ENCODE peak calls at places on chromosomes 1 and 21, in four cellular contexts. E is neural progenitor cell, N is AG04450, Y is cardiac fibroblast. C is an unnamed sample.

GRCh38 chr1:178283409-178283808 is 189.5 kb downstream of the RASAL2 start:
- DNase-seq in Y (peak; percentile 70), N (no peak), E (peak; percentile 15), C (peak; percentile 69)

GRCh38 chr21:44966135-44967081 is 26.6 kb downstream of the SLX9 start:
- DNase-seq in E (no peak), N (no peak), Y (peak; percentile 44), C (no peak)

GRCh38 chr1:162840256-162840839 is 20.6 kb downstream of the CCDC190 start:
- DNase-seq in E (no peak), Y (no peak), N (no peak), C (no peak)

GRCh38 chr1:116138277-116138792 is 27.1 kb downstream of the MAB21L3 start:
- DNase-seq in N (no peak), Y (no peak), E (no peak), C (no peak)

GRCh38 chr1:114078116-114078515 is 75.6 kb downstream of the SYT6 start:
- DNase-seq in N (no peak), Y (no peak), E (no peak), C (no peak)

GRCh38 chr1:47894718-47895393 is 102.3 kb downstream of the TRABD2B start:
- DNase-seq in Y (peak; percentile 10), N (no peak), E (no peak), C (no peak)

GRCh38 chr1:38693031-38693430 is 166.5 kb downstream of the RRAGC start:
- DNase-seq in N (no peak), Y (no peak), E (no peak), C (no peak)

GRCh38 chr1:8874230-8875201 is 4.0 kb downstream of the ENO1 start:
- DNase-seq in E (no peak), Y (peak; percentile 60), N (no peak), C (no peak)

GRCh38 chr1:93723101-93723500 is 41.5 kb upstream of the BCAR3 start:
- DNase-seq in Y (no peak), E (peak; percentile 71), N (no peak), C (no peak)

GRCh38 chr21:25862596-25862995 is 127.8 kb downstream of the GABPA start:
- DNase-seq in Y (peak; percentile 55), N (no peak), E (peak; percentile 32), C (no peak)

GRCh38 chr1:160208179-160209040 is 3.2 kb downstream of the PEA15 start:
- DNase-seq in E (no peak), Y (peak; percentile 8), N (no peak), C (no peak)

GRCh38 chr1:8439015-8439702 is 121.2 kb downstream of the SLC45A1 start:
- DNase-seq in E (peak; percentile 80), N (peak; percentile 62), Y (peak; percentile 92), C (peak; percentile 52)

GRCh38 chr21:39366563-39366962 is 17.7 kb upstream of the HMGN1 start:
- DNase-seq in Y (no peak), N (no peak), E (no peak), C (no peak)

GRCh38 chr21:45718413-45718812 is 74.9 kb downstream of the PCBP3 start:
- DNase-seq in N (no peak), Y (no peak), E (no peak), C (no peak)

GRCh38 chr1:65764052-65764451 is 28.6 kb upstream of the PDE4B start:
- DNase-seq in N (no peak), Y (no peak), E (no peak), C (no peak)

GRCh38 chr1:3186526-3186921 is 117.5 kb downstream of the PRDM16 start:
- DNase-seq in E (peak; percentile 44), Y (peak; percentile 27), N (peak; percentile 10), C (no peak)

GRCh38 chr1:63142001-63142400 is 180.4 kb upstream of the FOXD3 start:
- DNase-seq in Y (no peak), N (no peak), E (no peak), C (no peak)
- H3K4me3 ChIP-seq in Y (no peak overlapping the region), N (no peak overlapping the region), E (no peak overlapping the region), C (no peak overlapping the region)

GRCh38 chr21:31732538-31732864 is 583 bp upstream of the SCAF4 start:
- DNase-seq in E (no peak), N (no peak), Y (no peak), C (no peak)

GRCh38 chr21:31733521-31734149 is 1.7 kb upstream of the SCAF4 start:
- DNase-seq in N (no peak), Y (no peak), E (no peak), C (no peak)

GRCh38 chr21:31731112-31731801 is 661 bp downstream of the SCAF4 start:
- DNase-seq in N (no peak), E (peak; percentile 76), Y (no peak), C (no peak)

GRCh38 chr21:31731802-31732537 is at the start of gene SCAF4:
- DNase-seq in Y (peak; percentile 94), E (peak; percentile 95), N (peak; percentile 50), C (peak; percentile 75)

GRCh38 chr21:31732891-31733520 is 1.1 kb upstream of the SCAF4 start:
- DNase-seq in Y (peak; percentile 26), E (peak; percentile 23), N (no peak), C (no peak)
- H3K4me3 ChIP-seq in Y (peak overlapping the region; percentile 62), E (peak overlapping the region; percentile 99), N (peak overlapping the region; percentile 65), C (peak overlapping the region; percentile 64)

DNA sequence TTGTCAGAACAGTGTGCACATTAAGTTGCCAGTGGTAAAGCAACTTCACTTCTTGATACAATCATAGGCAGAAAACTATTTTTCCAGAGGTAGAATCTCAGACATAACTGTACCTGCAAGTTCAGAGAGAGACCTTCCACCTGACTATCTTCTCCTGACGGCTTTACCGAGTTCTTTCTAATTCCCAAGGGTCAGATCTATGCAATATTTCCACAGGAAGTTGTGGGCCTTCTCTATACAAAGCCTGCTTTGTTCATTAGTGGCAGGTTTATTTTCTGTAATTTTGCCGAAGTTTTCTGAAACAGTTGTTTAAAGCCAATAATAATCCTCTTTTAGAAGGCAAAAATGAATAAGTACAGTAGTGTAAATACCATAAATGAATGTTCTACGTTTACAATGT is 58.2 kb upstream of the RCC1 start:
- DNase-seq in N (no peak), Y (no peak), E (no peak), C (no peak)
- H3K4me3 ChIP-seq in N (no peak overlapping the region), Y (no peak overlapping the region), E (no peak overlapping the region), C (no peak overlapping the region)

GRCh38 chr1:110350360-110350759 is 11.2 kb downstream of the RBM15 start:
- DNase-seq in N (no peak), E (no peak), Y (no peak), C (no peak)

GRCh38 chr1:110347182-110347893 is 8.2 kb downstream of the RBM15 start:
- DNase-seq in E (no peak), N (no peak), Y (no peak), C (no peak)

GRCh38 chr1:110348050-110348449 is 8.9 kb downstream of the RBM15 start:
- DNase-seq in E (no peak), N (no peak), Y (no peak), C (no peak)

GRCh38 chr1:110346690-110347089 is 7.5 kb downstream of the RBM15 start:
- DNase-seq in N (no peak), E (peak; percentile 39), Y (no peak), C (no peak)

DNA sequence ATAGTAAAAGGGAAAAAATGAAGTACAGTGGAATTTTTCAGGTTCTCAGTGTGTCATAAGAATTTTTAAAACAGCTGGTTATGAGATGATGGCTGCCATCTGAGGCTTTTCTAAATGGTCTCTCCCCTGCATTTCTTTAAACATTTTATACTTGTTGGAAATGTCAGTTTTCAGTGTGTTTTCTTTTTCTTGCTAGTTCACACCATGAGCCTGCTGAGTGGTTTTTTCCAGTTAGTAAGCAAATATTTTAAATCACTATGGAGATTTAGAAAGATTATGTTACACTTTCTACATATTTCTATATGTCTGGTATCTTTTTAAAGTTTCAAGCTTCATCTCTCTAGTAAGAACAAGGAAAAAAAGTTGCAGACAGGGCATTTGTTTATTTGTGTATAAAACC is 9.6 kb downstream of the RBM15 start:
- DNase-seq in Y (peak; percentile 25), E (no peak), N (no peak), C (no peak)
- H3K4me3 ChIP-seq in Y (no peak overlapping the region), E (peak overlapping the region; percentile 22), N (no peak overlapping the region), C (no peak overlapping the region)

DNA sequence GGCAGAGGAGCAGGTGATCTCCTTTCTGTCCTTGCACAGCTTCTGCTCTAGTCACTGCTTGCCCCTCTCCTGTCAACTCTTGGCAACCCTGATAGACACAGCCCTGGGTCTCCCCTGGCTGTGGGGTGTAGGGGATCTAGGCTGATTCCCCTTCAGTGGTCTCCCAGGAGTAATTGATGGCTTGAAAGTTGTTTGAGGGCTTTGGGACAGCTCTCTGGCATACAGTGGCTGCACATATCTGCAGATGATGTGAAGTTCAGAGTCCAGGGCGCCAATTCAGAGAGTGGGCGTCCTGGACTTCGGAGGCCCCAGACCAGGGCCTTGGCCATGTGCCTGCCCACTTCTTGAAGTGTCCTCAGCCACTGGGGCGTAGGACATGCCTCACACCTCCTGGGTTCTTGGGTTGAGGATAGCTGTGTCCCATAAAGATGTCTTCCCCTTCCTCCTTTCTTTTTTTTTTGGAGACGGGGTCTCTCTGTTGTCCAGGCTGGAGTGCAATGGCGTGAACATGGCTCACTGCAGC is 2.5 kb downstream of the INAVA start:
- DNase-seq in N (no peak), Y (no peak), E (no peak), C (no peak)
- H3K4me3 ChIP-seq in N (no peak overlapping the region), Y (no peak overlapping the region), E (no peak overlapping the region), C (no peak overlapping the region)

GRCh38 chr1:183604811-183605210 is 14.6 kb upstream of the NCF2 start:
- DNase-seq in N (no peak), E (no peak), Y (no peak), C (no peak)
- H3K4me3 ChIP-seq in N (no peak overlapping the region), E (no peak overlapping the region), Y (no peak overlapping the region), C (no peak overlapping the region)

GRCh38 chr21:41065539-41065938 is 102.4 kb upstream of the BACE2 start:
- DNase-seq in N (no peak), E (no peak), Y (no peak), C (no peak)

GRCh38 chr21:41066086-41066938 is 101.6 kb upstream of the BACE2 start:
- DNase-seq in N (no peak), E (no peak), Y (no peak), C (no peak)

GRCh38 chr21:41071410-41071809 is 96.5 kb upstream of the BACE2 start:
- DNase-seq in E (peak; percentile 59), Y (no peak), N (no peak), C (no peak)

GRCh38 chr21:41069305-41069642 is 98.7 kb upstream of the BACE2 start:
- DNase-seq in N (no peak), E (no peak), Y (no peak), C (no peak)

DNA sequence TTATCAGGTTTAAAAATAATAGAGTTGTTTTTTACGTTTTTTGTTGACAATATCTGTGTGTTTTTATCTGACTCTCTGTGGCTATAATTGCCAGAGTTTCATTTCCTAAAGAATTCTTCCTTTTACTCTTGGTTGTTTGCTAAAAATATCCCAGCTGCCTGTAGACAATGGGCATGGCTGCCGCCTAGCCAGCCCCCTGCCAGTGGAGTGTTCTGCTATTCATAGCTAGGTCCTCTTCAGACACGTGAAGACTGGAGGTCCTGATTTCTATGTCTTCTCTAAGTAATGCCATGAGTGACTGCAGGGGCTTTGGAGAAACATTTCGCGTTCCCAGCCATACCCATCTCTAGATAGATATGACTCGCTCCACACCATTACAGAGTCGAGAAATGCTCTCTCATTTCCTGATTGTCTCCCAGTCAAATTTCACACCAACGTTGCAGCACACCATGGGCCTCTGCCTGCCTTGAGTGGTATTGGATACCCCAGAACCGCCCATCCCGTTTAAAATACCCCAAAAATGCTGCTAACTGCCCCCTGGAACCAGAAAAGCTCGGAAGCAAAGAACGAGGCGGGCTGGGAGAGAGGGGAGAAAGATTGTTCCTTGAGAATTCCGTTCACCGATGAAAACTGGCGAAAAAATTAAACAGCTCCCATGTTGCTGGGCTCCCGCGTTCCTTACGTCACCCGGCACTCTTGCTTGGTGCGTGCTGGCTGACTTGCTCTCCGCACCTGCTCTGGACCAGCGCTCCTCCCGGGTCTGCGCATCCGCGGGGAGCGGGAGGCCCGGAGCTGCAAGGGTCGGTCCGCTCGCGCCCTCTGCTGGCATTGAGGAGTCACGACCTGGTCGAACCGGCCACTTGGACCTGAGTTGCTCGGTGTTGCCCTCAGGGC is 99.3 kb upstream of the BACE2 start:
- DNase-seq in E (peak; percentile 94), Y (peak; percentile 65), N (peak; percentile 8), C (no peak)
- H3K4me3 ChIP-seq in E (peak overlapping the region; percentile 38), Y (no peak overlapping the region), N (no peak overlapping the region), C (no peak overlapping the region)

GRCh38 chr1:202161151-202162048 is 998 bp upstream of the PTPN7 start:
- DNase-seq in Y (no peak), E (no peak), N (no peak), C (no peak)
- H3K4me3 ChIP-seq in Y (no peak overlapping the region), E (no peak overlapping the region), N (no peak overlapping the region), C (no peak overlapping the region)